ENCODE peak calls at places on chromosome 5, in ten cellular contexts. B is stomach; U is GM23338; I is SJSA1; R is stimulated activated CD4-positive, alpha-beta T cell treated with anti-CD3 and anti-CD28 coated beads, Interleukin-4, amount 100 ng/mL, for 24 hours; K is naive thymus-derived CD8-positive, alpha-beta T cell; Y is PC-3; T is AG04450; W is HL-60; S is activated CD8-positive, alpha-beta memory T cell treated with anti-CD3 and anti-CD28 coated beads, Interleukin-2, amount 10 ng/mL, durations not matched to agents 7 days and 5 days. Q is an unnamed sample.

GRCh38 chr5:151463137-151464029 is 16.0 kb downstream of the SLC36A1 start:
- DNase-seq in B (no peak), U (peak), I (no peak), R (no peak), K (no peak), Y (peak), T (no peak), W (no peak), S (no peak), Q (no peak)

GRCh38 chr5:132190161-132190817 is 37.4 kb downstream of the P4HA2 start:
- DNase-seq in B (no peak), U (peak), I (peak), R (peak), K (no peak), Y (peak), T (peak), W (peak), S (peak), Q (peak)

GRCh38 chr5:7393921-7394799 is 1.8 kb upstream of the ADCY2 start:
- DNase-seq in B (no peak), U (no peak), I (no peak), R (no peak), K (no peak), Y (no peak), T (no peak), W (no peak), S (no peak), Q (no peak)

GRCh38 chr5:123763201-123763600 is 251.2 kb downstream of the CSNK1G3 start:
- DNase-seq in B (no peak), U (no peak), I (no peak), R (no peak), K (no peak), Y (no peak), T (no peak), W (no peak), S (no peak), Q (no peak)

GRCh38 chr5:176780951-176781350 is 29.4 kb upstream of the UNC5A start:
- DNase-seq in B (no peak), U (no peak), I (no peak), R (no peak), K (no peak), Y (no peak), T (no peak), W (no peak), S (no peak), Q (no peak)

GRCh38 chr5:169279125-169279524 is 21.8 kb downstream of the SLIT3 start:
- DNase-seq in B (no peak), U (peak), I (no peak), R (no peak), K (no peak), Y (no peak), T (no peak), W (no peak), S (no peak), Q (no peak)

GRCh38 chr5:454936-455335 is 12.0 kb downstream of the EXOC3 start:
- DNase-seq in B (no peak), U (peak), I (no peak), R (no peak), K (no peak), Y (no peak), T (no peak), W (no peak), S (no peak), Q (no peak)

GRCh38 chr5:141762790-141763368 is 80.8 kb upstream of the ARAP3 start:
- DNase-seq in B (no peak), U (no peak), I (no peak), R (no peak), K (no peak), Y (no peak), T (no peak), W (no peak), S (no peak), Q (no peak)

Q was measured in HFF-Myc.